ENCODE peak calls at places on chromosomes 5 and 9, in seven cellular contexts. X is H9, S is H1, Z is neuronal stem cell, I is mesenchymal stem cell, V is IMR-90, T is trophoblast cell. A is an unnamed sample.
A peak's percentile ranks its signal among the peaks of the same experiment; 100 is the strongest.

GRCh38 chr5:175809531-175810121 is 61.8 kb upstream of the CPLX2 start:
- DNase-seq in X (no peak), V (peak; percentile 86), S (no peak), Z (no peak), I (peak; percentile 53), T (peak; percentile 7), A (peak; percentile 90)

GRCh38 chr5:81971086-81971693 is 633 bp upstream of the ATG10 start:
- DNase-seq in V (peak; percentile 21), T (peak; percentile 68), Z (no peak), I (peak; percentile 65), X (no peak), S (no peak), A (no peak)

GRCh38 chr5:115815693-115816225 is 700 bp downstream of the CDO1 start:
- DNase-seq in I (peak; percentile 8), S (peak; percentile 66), V (no peak), T (peak; percentile 34), Z (peak; percentile 8), X (peak; percentile 43), A (peak; percentile 52)

GRCh38 chr5:110851357-110851756 is 112.5 kb downstream of the SLC25A46 start:
- DNase-seq in X (no peak), T (no peak), S (no peak), Z (no peak), I (no peak), V (peak; percentile 43), A (no peak)

GRCh38 chr9:77177894-77178794 is 810 bp downstream of the VPS13A start:
- DNase-seq in T (peak; percentile 46), Z (peak; percentile 35), V (peak; percentile 31), I (peak; percentile 70), S (peak; percentile 69), X (peak; percentile 49), A (peak; percentile 53)

GRCh38 chr5:138466058-138466899 is 1.0 kb downstream of the EGR1 start:
- DNase-seq in V (peak; percentile 39), S (no peak), X (no peak), T (peak; percentile 24), Z (no peak), I (no peak), A (no peak)

GRCh38 chr9:136340356-136341041 is 13.2 kb downstream of the GPSM1 start:
- DNase-seq in X (no peak), S (no peak), Z (no peak), T (no peak), V (no peak), I (no peak), A (no peak)

GRCh38 chr5:124867064-124867707 is 120.7 kb upstream of the ZNF608 start:
- DNase-seq in X (no peak), Z (no peak), S (no peak), T (peak; percentile 66), V (peak; percentile 37), I (peak; percentile 77), A (peak; percentile 21)

GRCh38 chr5:174680901-174681565 is 43.3 kb upstream of the MSX2 start:
- DNase-seq in V (no peak), I (no peak), Z (no peak), X (no peak), T (peak; percentile 60), S (no peak), A (peak; percentile 73)

GRCh38 chr5:14185336-14186131 is 42.4 kb downstream of the TRIO start:
- DNase-seq in T (no peak), X (no peak), S (no peak), V (peak; percentile 77), I (peak; percentile 86), Z (no peak), A (no peak)

GRCh38 chr9:107016383-107016782 is 153.4 kb downstream of the ZNF462 start:
- DNase-seq in T (no peak), I (no peak), S (no peak), V (no peak), Z (no peak), X (no peak), A (no peak)

GRCh38 chr5:169719360-169720314 is 82.6 kb downstream of the DOCK2 start:
- DNase-seq in I (no peak), Z (no peak), S (no peak), V (no peak), X (no peak), T (no peak), A (no peak)

GRCh38 chr5:119049824-119050449 is 20.9 kb upstream of the DMXL1 start:
- DNase-seq in V (peak; percentile 80), I (peak; percentile 54), S (no peak), X (peak; percentile 32), T (peak; percentile 48), Z (no peak), A (peak; percentile 42)

GRCh38 chr9:79477955-79478751 is 93.6 kb upstream of the TLE4 start:
- DNase-seq in X (peak; percentile 60), T (peak; percentile 11), V (peak; percentile 29), S (peak; percentile 47), Z (peak; percentile 26), I (peak; percentile 52), A (peak; percentile 82)

GRCh38 chr5:149363936-149364335 is 6.1 kb downstream of the PCYOX1L start:
- DNase-seq in X (no peak), I (no peak), V (no peak), T (no peak), Z (no peak), S (no peak), A (no peak)

GRCh38 chr9:138022121-138022741 is 144.6 kb downstream of the CACNA1B start:
- DNase-seq in T (no peak), X (peak; percentile 92), I (no peak), S (peak; percentile 82), Z (no peak), V (no peak), A (peak; percentile 85)

GRCh38 chr9:14310247-14310646 is 3.7 kb downstream of the NFIB start:
- DNase-seq in X (no peak), V (no peak), S (no peak), Z (no peak), I (no peak), T (no peak), A (no peak)

GRCh38 chr5:54860321-54860720 is 125.1 kb downstream of the ESM1 start:
- DNase-seq in Z (no peak), X (no peak), V (no peak), T (no peak), S (no peak), I (no peak), A (no peak)

GRCh38 chr5:1008451-1009358 is at the start of gene NKD2:
- DNase-seq in T (no peak), I (peak; percentile 33), Z (peak; percentile 56), X (no peak), S (peak; percentile 90), V (no peak), A (peak; percentile 37)

GRCh38 chr5:179278119-179278518 is 67.1 kb downstream of the ADAMTS2 start:
- DNase-seq in I (peak; percentile 47), V (peak; percentile 23), Z (no peak), S (no peak), T (no peak), X (no peak), A (no peak)

GRCh38 chr5:127186657-127187056 is 103.9 kb upstream of the MEGF10 start:
- DNase-seq in T (no peak), Z (no peak), X (no peak), S (no peak), I (peak; percentile 32), V (no peak), A (peak; percentile 48)

GRCh38 chr9:111076043-111076442 is 37.8 kb upstream of the LPAR1 start:
- DNase-seq in I (no peak), V (no peak), T (no peak), S (no peak), X (no peak), Z (no peak), A (no peak)
- H3K4me2 ChIP-seq in I (no peak overlapping the region), V (no peak overlapping the region), T (no peak overlapping the region), S (no peak overlapping the region), X (no peak overlapping the region), Z (no peak overlapping the region), A (no peak overlapping the region)

GRCh38 chr5:2761921-2762488 is 10.5 kb upstream of the IRX2 start:
- DNase-seq in Z (no peak), T (no peak), I (no peak), V (no peak), S (no peak), X (no peak), A (peak; percentile 32)
- H2BK5ac ChIP-seq in Z (no peak overlapping the region), T (peak overlapping the region; percentile 64), I (no peak overlapping the region), V (no peak overlapping the region), S (no peak overlapping the region), X (no peak overlapping the region), A (no peak overlapping the region)

DNA sequence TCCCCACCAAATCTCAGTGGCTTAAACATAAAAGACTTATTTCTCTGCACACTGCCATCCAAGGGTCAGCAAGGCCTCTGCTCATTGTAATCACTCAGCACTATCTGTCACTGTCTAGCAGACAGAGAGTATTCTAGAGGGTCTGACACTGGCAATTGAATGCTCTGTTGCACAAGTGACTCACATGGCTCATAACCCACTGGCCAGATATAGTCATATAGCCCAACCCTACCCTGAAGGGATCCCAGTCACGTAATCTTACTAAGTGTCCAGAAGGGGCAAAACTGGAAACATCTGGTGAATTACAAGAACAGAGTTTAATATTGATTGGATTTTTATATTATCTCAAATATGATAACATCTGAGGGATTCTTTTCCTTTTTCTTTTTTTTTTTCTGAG is 80.7 kb downstream of the TSSK1B start:
- DNase-seq in X (no peak), Z (no peak), S (no peak), V (no peak), I (no peak), T (no peak), A (no peak)
- H4K8ac ChIP-seq in X (no peak overlapping the region), Z (no peak overlapping the region), S (no peak overlapping the region), V (no peak overlapping the region), I (no peak overlapping the region), T (no peak overlapping the region), A (no peak overlapping the region)

GRCh38 chr9:93053781-93054331 is 4.6 kb upstream of the SUSD3 start:
- DNase-seq in V (no peak), S (no peak), I (no peak), T (no peak), X (no peak), Z (no peak), A (no peak)

GRCh38 chr9:93054758-93055704 is 3.5 kb upstream of the SUSD3 start:
- DNase-seq in I (no peak), X (no peak), T (no peak), V (no peak), Z (no peak), S (no peak), A (no peak)

GRCh38 chr9:93048706-93049448 is 9.6 kb upstream of the SUSD3 start:
- DNase-seq in S (no peak), I (no peak), X (no peak), Z (no peak), V (no peak), T (no peak), A (no peak)

GRCh38 chr9:93049491-93049890 is 9.0 kb upstream of the SUSD3 start:
- DNase-seq in X (no peak), I (no peak), Z (no peak), V (no peak), S (no peak), T (no peak), A (no peak)

DNA sequence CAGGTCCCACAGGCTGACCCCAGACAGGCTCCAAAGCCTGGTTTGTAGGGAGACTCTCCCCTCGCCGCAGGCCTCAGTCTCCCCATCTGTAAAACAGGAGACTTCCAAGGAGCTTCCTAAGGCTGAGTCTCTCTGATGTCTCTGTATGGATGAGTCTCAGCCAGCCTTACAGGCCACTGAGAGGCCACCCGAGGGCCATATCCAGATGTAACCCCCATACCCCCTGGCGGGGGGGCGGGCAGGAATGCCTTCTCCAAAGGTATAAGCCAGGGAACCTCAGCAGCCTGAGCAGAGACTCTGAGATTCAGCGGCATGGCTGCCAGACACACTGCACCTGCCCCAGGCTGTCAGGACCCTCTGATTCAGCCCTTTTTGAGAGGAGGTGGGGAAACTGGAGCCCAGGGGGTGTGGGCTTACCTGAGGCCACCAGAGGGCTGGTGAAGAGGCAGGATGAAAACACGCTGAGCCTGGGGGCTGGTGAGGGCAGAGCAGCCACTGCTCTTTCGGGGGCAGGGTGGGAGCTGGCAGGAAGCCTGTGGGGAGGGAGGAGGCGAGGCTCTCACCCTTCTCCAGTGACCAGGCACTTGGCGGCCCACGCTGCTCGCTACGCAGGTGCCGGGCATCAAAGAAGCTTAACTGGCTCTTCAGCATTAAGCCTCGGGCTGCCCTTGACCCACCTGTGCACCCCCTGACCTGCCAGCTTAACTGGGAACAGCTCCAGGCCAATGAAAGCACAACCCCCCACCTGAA is 5.5 kb upstream of the SUSD3 start:
- DNase-seq in I (no peak), X (peak; percentile 73), T (no peak), S (peak; percentile 61), V (no peak), Z (no peak), A (peak; percentile 56)
- H3K4me2 ChIP-seq in I (no peak overlapping the region), X (no peak overlapping the region), T (no peak overlapping the region), S (no peak overlapping the region), V (no peak overlapping the region), Z (no peak overlapping the region), A (no peak overlapping the region)

A was measured in mesendoderm.